ENCODE peak calls at places on chromosomes 2 and 18, in four cellular contexts. C, V, X and I are unnamed samples.
A peak's percentile ranks its signal among the peaks of the same experiment; 100 is the strongest.

GRCh38 chr2:68214381-68214780 is 38.0 kb downstream of the PPP3R1 start:
- DNase-seq in C (no peak), V (peak; percentile 36), X (no peak), I (no peak)

GRCh38 chr2:234290671-234291070 is 206.2 kb downstream of the ARL4C start:
- DNase-seq in C (no peak), V (peak; percentile 76), X (no peak), I (no peak)

GRCh38 chr2:119435148-119435952 is 3.7 kb downstream of the TMEM37 start:
- DNase-seq in C (no peak), V (no peak), X (no peak), I (no peak)

GRCh38 chr2:28436525-28437051 is 43.9 kb downstream of the FOSL2 start:
- DNase-seq in C (no peak), V (no peak), X (no peak), I (no peak)

GRCh38 chr18:74115046-74115445 is 32.6 kb downstream of the FBXO15 start:
- DNase-seq in C (no peak), V (no peak), X (no peak), I (no peak)

GRCh38 chr2:124281556-124281955 is 256.5 kb downstream of the CNTNAP5 start:
- DNase-seq in C (no peak), V (no peak), X (no peak), I (no peak)

GRCh38 chr2:67626656-67627055 is 229.5 kb downstream of the ETAA1 start:
- DNase-seq in C (no peak), V (no peak), X (no peak), I (no peak)

GRCh38 chr2:109435866-109436634 is 177.7 kb downstream of the SEPTIN10 start:
- DNase-seq in C (no peak), V (no peak), X (no peak), I (no peak)

GRCh38 chr2:201939366-201939985 is 94.2 kb upstream of the FZD7 start:
- DNase-seq in C (no peak), V (no peak), X (no peak), I (no peak)

GRCh38 chr2:18771212-18771611 is 181.8 kb upstream of the NT5C1B start:
- DNase-seq in C (no peak), V (no peak), X (no peak), I (peak; percentile 46)

GRCh38 chr2:233422050-233422639 is 67.9 kb downstream of the DGKD start:
- DNase-seq in C (no peak), V (peak; percentile 66), X (peak; percentile 38), I (no peak)

GRCh38 chr2:109382946-109383345 is 230.8 kb downstream of the SEPTIN10 start:
- DNase-seq in C (peak; percentile 20), V (no peak), X (no peak), I (no peak)

GRCh38 chr2:177806025-177806424 is 266.6 kb downstream of the PDE11A start:
- DNase-seq in C (no peak), V (no peak), X (no peak), I (no peak)

GRCh38 chr18:35376393-35376741 is 770 bp downstream of the ZNF396 start:
- DNase-seq in C (peak; percentile 35), V (no peak), X (peak; percentile 71), I (no peak)

GRCh38 chr2:107197601-107198000 is 311.6 kb upstream of the ST6GAL2 start:
- DNase-seq in C (no peak), V (no peak), X (no peak), I (no peak)

GRCh38 chr18:10842821-10843220 is 306.5 kb downstream of the PIEZO2 start:
- DNase-seq in C (no peak), V (no peak), X (no peak), I (no peak)

GRCh38 chr2:47660167-47660566 is 122.8 kb upstream of the MSH6 start:
- DNase-seq in C (no peak), V (no peak), X (no peak), I (no peak)

GRCh38 chr2:46877619-46878113 is 37.9 kb downstream of the MCFD2 start:
- DNase-seq in C (no peak), V (no peak), X (no peak), I (no peak)

GRCh38 chr2:3517948-3518495 is 1.3 kb downstream of the ADI1 start:
- DNase-seq in C (no peak), V (no peak), X (no peak), I (peak; percentile 75)

GRCh38 chr18:48022531-48023330 is 92.3 kb upstream of the SMAD2 start:
- DNase-seq in C (peak; percentile 14), V (peak; percentile 12), X (peak; percentile 61), I (peak; percentile 59)

GRCh38 chr2:69836316-69836715 is 6.9 kb downstream of the GMCL1 start:
- DNase-seq in C (no peak), V (no peak), X (no peak), I (no peak)

GRCh38 chr2:70403267-70404053 is 101.6 kb upstream of the FAM136A start:
- DNase-seq in C (peak; percentile 31), V (no peak), X (peak; percentile 38), I (peak; percentile 42)

GRCh38 chr2:174192664-174193063 is 55.7 kb downstream of the OLA1 start:
- DNase-seq in C (no peak), V (no peak), X (no peak), I (no peak)

GRCh38 chr18:59900222-59901128 is 679 bp downstream of the PMAIP1 start:
- DNase-seq in C (peak; percentile 53), V (no peak), X (peak; percentile 59), I (no peak)

GRCh38 chr18:61400714-61401113 is 67.5 kb downstream of the CDH20 start:
- DNase-seq in C (no peak), V (no peak), X (no peak), I (no peak)

GRCh38 chr2:174025271-174026121 is 60.3 kb upstream of the SP3 start:
- DNase-seq in C (no peak), V (no peak), X (no peak), I (peak; percentile 72)

GRCh38 chr2:142724186-142724585 is 153.3 kb upstream of the KYNU start:
- DNase-seq in C (no peak), V (no peak), X (no peak), I (no peak)

GRCh38 chr18:74525741-74526140 is 8.6 kb upstream of the CNDP1 start:
- DNase-seq in C (no peak), V (no peak), X (no peak), I (no peak)

GRCh38 chr2:218036371-218036770 is 32.7 kb upstream of the RUFY4 start:
- DNase-seq in C (no peak), V (no peak), X (no peak), I (no peak)

GRCh38 chr2:190904644-190905043 is 24.0 kb downstream of the GLS start:
- DNase-seq in C (no peak), V (no peak), X (no peak), I (no peak)

GRCh38 chr2:128681351-128681906 is 362.8 kb upstream of the HS6ST1 start:
- DNase-seq in C (peak; percentile 41), V (no peak), X (no peak), I (no peak)

GRCh38 chr2:169091761-169092523 is 22.6 kb downstream of the DHRS9 start:
- DNase-seq in C (no peak), V (no peak), X (no peak), I (no peak)

GRCh38 chr2:152200101-152200500 is 24.5 kb upstream of the STAM2 start:
- DNase-seq in C (no peak), V (no peak), X (no peak), I (no peak)

GRCh38 chr2:96734899-96735585 is 4.8 kb downstream of the LMAN2L start:
- DNase-seq in C (no peak), V (no peak), X (peak; percentile 34), I (no peak)

GRCh38 chr2:236738030-236738429 is 168.4 kb downstream of the ACKR3 start:
- DNase-seq in C (no peak), V (no peak), X (no peak), I (no peak)
- TF ChIP-seq TCF7 in C (no peak), V (no peak), X (no peak), I (no peak)

GRCh38 chr2:176555112-176555511 is 285.9 kb downstream of the MTX2 start:
- DNase-seq in C (no peak), V (no peak), X (no peak), I (no peak)

GRCh38 chr2:176554107-176555048 is 285.1 kb downstream of the MTX2 start:
- DNase-seq in C (no peak), V (peak; percentile 8), X (peak; percentile 69), I (peak; percentile 34)

GRCh38 chr2:176555781-176556180 is 286.5 kb downstream of the MTX2 start:
- DNase-seq in C (peak; percentile 64), V (no peak), X (no peak), I (no peak)

GRCh38 chr2:176553685-176554106 is 284.5 kb downstream of the MTX2 start:
- DNase-seq in C (peak; percentile 50), V (no peak), X (no peak), I (no peak)

DNA sequence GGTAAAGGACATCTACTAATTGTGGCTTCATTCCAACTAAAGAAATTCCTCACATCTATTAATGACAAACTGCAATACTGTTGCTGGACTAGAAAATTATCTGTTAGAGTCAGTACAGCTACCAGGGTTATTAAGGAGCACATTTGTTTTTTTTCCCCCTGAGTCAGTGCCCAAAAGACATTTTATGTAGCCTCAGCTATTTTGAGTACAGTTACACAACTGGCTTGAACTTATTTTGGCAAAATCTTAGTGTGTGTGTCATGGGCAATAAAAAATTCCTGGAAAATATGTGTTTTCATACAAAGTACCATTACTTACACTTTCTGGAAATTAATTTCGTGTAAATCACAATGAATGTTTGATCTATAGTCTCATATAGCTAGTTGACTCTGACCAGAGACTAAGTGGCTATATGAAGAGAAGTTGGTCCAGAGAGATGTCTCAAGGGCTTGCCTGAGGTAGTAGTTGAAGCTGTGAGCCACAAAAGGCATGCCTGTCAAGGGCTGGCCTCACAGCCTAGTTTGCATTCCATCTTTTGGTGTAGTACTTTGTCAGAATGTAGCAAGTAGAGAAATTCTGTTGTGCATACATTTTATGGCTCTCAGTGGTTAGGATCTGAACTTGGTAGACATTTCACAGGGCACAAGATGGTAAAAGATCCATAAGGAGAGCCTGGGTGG is 283.4 kb downstream of the MTX2 start:
- DNase-seq in C (no peak), V (no peak), X (no peak), I (no peak)
- TF ChIP-seq TCF7 in C (no peak), V (no peak), X (no peak), I (no peak)

GRCh38 chr2:159946326-159946992 is 116.0 kb downstream of the PLA2R1 start:
- DNase-seq in C (no peak), V (no peak), X (no peak), I (no peak)
- TF ChIP-seq TCF7 in C (no peak), V (no peak), X (no peak), I (no peak)

DNA sequence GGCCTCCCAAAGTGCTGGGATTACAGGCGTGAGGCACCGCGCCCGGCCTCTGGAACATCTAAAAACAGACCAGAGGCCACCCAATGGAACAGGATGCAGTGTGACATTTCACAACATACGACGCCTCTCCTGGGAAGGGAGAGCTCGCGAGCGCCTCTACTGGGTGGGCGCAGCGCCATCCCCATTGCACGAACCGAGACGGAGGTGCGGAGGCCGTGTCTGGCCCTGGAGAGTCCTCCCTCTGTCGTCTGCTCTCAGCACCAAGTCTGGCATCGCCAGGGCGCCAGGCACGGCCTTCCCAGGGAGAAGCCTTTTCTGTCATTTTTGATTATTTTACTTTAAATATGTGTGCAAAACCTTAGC is 9.4 kb upstream of the GBX2 start:
- DNase-seq in C (peak; percentile 89), V (no peak), X (peak; percentile 68), I (peak; percentile 57)
- TF ChIP-seq TCF7 in C (no peak), V (no peak), X (no peak), I (no peak)